ENCODE peak calls at places on chromosomes 1 and 21, in four cellular contexts. One of them, this sample, is unnamed.

GRCh38 chr21:36422279-36423098 is 37.3 kb downstream of the CHAF1B start:
- DNase-seq in cardiac muscle cell: peak
- DNase-seq in naive thymus-derived CD4-positive, alpha-beta T cell: no peak
- DNase-seq in stomach: peak
- DNase-seq in this sample: peak

GRCh38 chr1:162206749-162207635 is 137.5 kb downstream of the NOS1AP start:
- DNase-seq in naive thymus-derived CD4-positive, alpha-beta T cell: no peak
- DNase-seq in stomach: peak
- DNase-seq in cardiac muscle cell: peak
- DNase-seq in this sample: no peak

GRCh38 chr1:107877749-107878148 is 87.2 kb downstream of the VAV3 start:
- DNase-seq in stomach: no peak
- DNase-seq in naive thymus-derived CD4-positive, alpha-beta T cell: no peak
- DNase-seq in cardiac muscle cell: no peak
- DNase-seq in this sample: no peak

GRCh38 chr1:217881607-217882332 is 250.6 kb downstream of the SPATA17 start:
- DNase-seq in naive thymus-derived CD4-positive, alpha-beta T cell: no peak
- DNase-seq in cardiac muscle cell: no peak
- DNase-seq in stomach: no peak
- DNase-seq in this sample: no peak

GRCh38 chr1:185821612-185822385 is 87.6 kb downstream of the HMCN1 start:
- DNase-seq in cardiac muscle cell: no peak
- DNase-seq in stomach: no peak
- DNase-seq in naive thymus-derived CD4-positive, alpha-beta T cell: no peak
- DNase-seq in this sample: no peak

GRCh38 chr1:36342426-36343185 is 19.2 kb upstream of the EVA1B start:
- DNase-seq in naive thymus-derived CD4-positive, alpha-beta T cell: peak
- DNase-seq in cardiac muscle cell: no peak
- DNase-seq in stomach: peak
- DNase-seq in this sample: no peak

GRCh38 chr1:54601730-54602129 is 21.6 kb downstream of the FAM151A start:
- DNase-seq in cardiac muscle cell: no peak
- DNase-seq in naive thymus-derived CD4-positive, alpha-beta T cell: no peak
- DNase-seq in stomach: no peak
- DNase-seq in this sample: no peak

GRCh38 chr1:53116933-53117332 is 25.5 kb downstream of the SLC1A7 start:
- DNase-seq in stomach: no peak
- DNase-seq in naive thymus-derived CD4-positive, alpha-beta T cell: no peak
- DNase-seq in cardiac muscle cell: no peak
- DNase-seq in this sample: no peak

GRCh38 chr1:85058311-85058710 is 10.0 kb upstream of the MCOLN3 start:
- DNase-seq in stomach: no peak
- DNase-seq in cardiac muscle cell: no peak
- DNase-seq in naive thymus-derived CD4-positive, alpha-beta T cell: no peak
- DNase-seq in this sample: no peak

GRCh38 chr1:23013657-23014056 is 2.0 kb downstream of the TEX46 start:
- DNase-seq in naive thymus-derived CD4-positive, alpha-beta T cell: no peak
- DNase-seq in cardiac muscle cell: peak
- DNase-seq in stomach: no peak
- DNase-seq in this sample: no peak

GRCh38 chr1:192530254-192530653 is 45.3 kb upstream of the RGS1 start:
- DNase-seq in cardiac muscle cell: no peak
- DNase-seq in stomach: no peak
- DNase-seq in naive thymus-derived CD4-positive, alpha-beta T cell: no peak
- DNase-seq in this sample: no peak

GRCh38 chr21:44521928-44522752 is 17.9 kb downstream of the KRTAP10-1 start:
- DNase-seq in stomach: no peak
- DNase-seq in cardiac muscle cell: no peak
- DNase-seq in naive thymus-derived CD4-positive, alpha-beta T cell: no peak
- DNase-seq in this sample: no peak

GRCh38 chr1:221704291-221704690 is 37.6 kb downstream of the DUSP10 start:
- DNase-seq in cardiac muscle cell: no peak
- DNase-seq in stomach: no peak
- DNase-seq in naive thymus-derived CD4-positive, alpha-beta T cell: no peak
- DNase-seq in this sample: no peak

GRCh38 chr1:200367841-200368534 is 41.8 kb downstream of the ZNF281 start:
- DNase-seq in stomach: no peak
- DNase-seq in naive thymus-derived CD4-positive, alpha-beta T cell: no peak
- DNase-seq in cardiac muscle cell: no peak
- DNase-seq in this sample: no peak

GRCh38 chr1:226871636-226872327 is 1.4 kb downstream of the PSEN2 start:
- DNase-seq in naive thymus-derived CD4-positive, alpha-beta T cell: no peak
- DNase-seq in cardiac muscle cell: no peak
- DNase-seq in stomach: no peak
- DNase-seq in this sample: no peak

GRCh38 chr1:226868726-226869125 is 1.7 kb upstream of the PSEN2 start:
- DNase-seq in stomach: no peak
- DNase-seq in cardiac muscle cell: no peak
- DNase-seq in naive thymus-derived CD4-positive, alpha-beta T cell: no peak
- DNase-seq in this sample: no peak

GRCh38 chr1:226870323-226871046 is at the start of gene PSEN2:
- DNase-seq in cardiac muscle cell: peak
- DNase-seq in stomach: peak
- DNase-seq in naive thymus-derived CD4-positive, alpha-beta T cell: peak
- DNase-seq in this sample: no peak

GRCh38 chr1:226871047-226871365 is 590 bp downstream of the PSEN2 start:
- DNase-seq in cardiac muscle cell: no peak
- DNase-seq in naive thymus-derived CD4-positive, alpha-beta T cell: no peak
- DNase-seq in stomach: no peak
- DNase-seq in this sample: no peak

GRCh38 chr1:226870026-226870322 is 442 bp upstream of the PSEN2 start:
- DNase-seq in naive thymus-derived CD4-positive, alpha-beta T cell: no peak
- DNase-seq in cardiac muscle cell: no peak
- DNase-seq in stomach: no peak
- DNase-seq in this sample: no peak
- H3K4me3 ChIP-seq in naive thymus-derived CD4-positive, alpha-beta T cell: peak
- H3K4me3 ChIP-seq in cardiac muscle cell: peak
- H3K4me3 ChIP-seq in stomach: peak
- H3K4me3 ChIP-seq in this sample: no peak

DNA sequence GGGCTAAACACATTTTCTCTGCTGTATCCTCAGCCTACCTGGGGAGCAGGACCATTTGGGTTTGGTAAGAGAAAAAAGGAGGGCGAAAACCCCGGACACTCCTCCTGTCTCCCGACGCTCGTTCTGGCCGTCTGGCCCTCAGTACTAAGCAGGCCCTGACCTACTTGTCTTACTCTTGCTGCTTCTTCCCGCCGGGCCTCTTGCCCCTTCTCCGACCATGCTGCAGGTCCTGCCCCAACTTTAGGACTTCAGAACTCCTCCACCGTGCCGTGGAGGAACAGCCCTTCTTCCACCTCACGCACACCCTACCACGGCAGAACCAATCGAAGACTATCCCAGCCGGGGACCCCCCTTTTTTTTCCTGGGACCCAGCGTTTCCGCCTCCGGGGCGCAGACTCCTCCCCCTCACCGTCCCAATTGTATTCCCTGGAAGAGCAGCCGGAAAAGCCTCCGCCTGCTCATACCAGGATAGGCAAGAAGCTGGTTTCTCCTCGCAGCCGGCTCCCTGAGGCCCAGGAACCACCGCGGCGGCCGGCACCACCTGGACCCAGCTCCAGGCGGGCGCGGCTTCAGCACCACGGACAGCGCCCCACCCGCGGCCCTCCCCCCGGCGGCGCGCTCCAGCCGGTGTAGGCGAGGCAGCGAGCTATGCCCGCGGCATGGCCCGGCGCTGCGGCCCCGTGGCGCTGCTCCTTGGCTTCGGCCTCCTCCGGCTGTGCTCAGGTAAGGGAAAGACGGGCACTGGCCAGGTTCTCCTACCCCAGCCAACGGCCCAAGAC is at the start of gene CHRNB2:
- DNase-seq in cardiac muscle cell: peak
- DNase-seq in stomach: peak
- DNase-seq in naive thymus-derived CD4-positive, alpha-beta T cell: peak
- DNase-seq in this sample: no peak
- H3K4me3 ChIP-seq in cardiac muscle cell: no peak
- H3K4me3 ChIP-seq in stomach: peak
- H3K4me3 ChIP-seq in naive thymus-derived CD4-positive, alpha-beta T cell: no peak
- H3K4me3 ChIP-seq in this sample: peak

DNA sequence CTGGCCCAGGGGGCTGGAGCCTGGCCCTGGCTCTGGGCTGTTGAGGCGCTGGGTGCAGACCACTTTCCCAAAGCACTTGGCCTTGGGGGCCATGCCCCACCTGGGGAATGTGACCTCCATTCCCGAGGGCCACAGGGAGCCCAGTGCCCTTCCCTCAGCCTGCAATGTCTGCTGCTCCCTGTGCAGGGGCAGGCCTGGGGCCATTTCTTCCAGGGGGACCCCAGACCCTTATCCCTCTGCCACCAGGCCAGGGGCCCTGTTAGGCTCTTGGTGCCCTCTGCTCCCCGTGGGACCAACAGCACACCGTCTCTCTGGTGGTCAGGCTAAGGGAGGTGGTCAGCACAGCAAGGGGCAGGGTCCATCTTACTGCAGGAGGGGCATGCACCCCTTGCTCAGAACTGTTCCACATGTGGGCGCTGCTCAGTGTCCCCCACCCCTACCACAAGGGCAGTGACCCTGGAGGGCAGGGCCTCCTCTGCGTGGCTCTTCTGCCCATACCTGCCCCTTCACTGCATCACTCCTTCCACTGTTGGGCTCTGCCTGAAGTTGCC is 1.1 kb upstream of the TMEM52 start:
- DNase-seq in stomach: no peak
- DNase-seq in cardiac muscle cell: no peak
- DNase-seq in naive thymus-derived CD4-positive, alpha-beta T cell: no peak
- DNase-seq in this sample: no peak
- H3K4me3 ChIP-seq in stomach: no peak
- H3K4me3 ChIP-seq in cardiac muscle cell: no peak
- H3K4me3 ChIP-seq in naive thymus-derived CD4-positive, alpha-beta T cell: no peak
- H3K4me3 ChIP-seq in this sample: peak

GRCh38 chr21:18759267-18759666 is 355.7 kb upstream of the TMPRSS15 start:
- DNase-seq in stomach: no peak
- DNase-seq in cardiac muscle cell: no peak
- DNase-seq in naive thymus-derived CD4-positive, alpha-beta T cell: no peak
- DNase-seq in this sample: no peak
- H3K4me3 ChIP-seq in stomach: no peak
- H3K4me3 ChIP-seq in cardiac muscle cell: no peak
- H3K4me3 ChIP-seq in naive thymus-derived CD4-positive, alpha-beta T cell: no peak
- H3K4me3 ChIP-seq in this sample: no peak

GRCh38 chr1:94864821-94865220 is 44.7 kb downstream of the SLC44A3 start:
- DNase-seq in stomach: no peak
- DNase-seq in cardiac muscle cell: peak
- DNase-seq in naive thymus-derived CD4-positive, alpha-beta T cell: no peak
- DNase-seq in this sample: no peak
- H3K4me3 ChIP-seq in stomach: no peak
- H3K4me3 ChIP-seq in cardiac muscle cell: no peak
- H3K4me3 ChIP-seq in naive thymus-derived CD4-positive, alpha-beta T cell: no peak
- H3K4me3 ChIP-seq in this sample: no peak

DNA sequence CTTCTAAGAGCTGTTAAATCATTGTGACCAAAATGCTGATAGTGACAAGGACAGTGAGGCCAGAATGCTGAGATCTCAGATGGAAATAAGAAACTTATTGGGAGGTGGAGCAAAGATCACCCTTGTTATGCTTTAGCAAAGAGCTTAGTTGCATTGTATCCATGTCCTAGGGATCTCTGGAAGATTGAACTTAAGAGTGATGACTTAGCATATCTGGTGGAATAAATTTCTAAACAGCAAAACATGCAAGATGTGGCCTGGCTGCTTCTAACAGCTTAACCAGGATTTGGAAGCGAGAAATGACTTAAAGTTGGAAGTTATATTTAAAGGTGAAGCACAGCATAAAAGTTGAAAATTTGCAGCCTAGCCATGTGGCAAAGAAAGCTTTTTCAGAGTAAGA is 7.7 kb downstream of the NTMT2 start:
- DNase-seq in naive thymus-derived CD4-positive, alpha-beta T cell: no peak
- DNase-seq in stomach: no peak
- DNase-seq in cardiac muscle cell: no peak
- DNase-seq in this sample: no peak
- H3K4me3 ChIP-seq in naive thymus-derived CD4-positive, alpha-beta T cell: no peak
- H3K4me3 ChIP-seq in stomach: no peak
- H3K4me3 ChIP-seq in cardiac muscle cell: no peak
- H3K4me3 ChIP-seq in this sample: no peak